ENCODE peak calls at places on chromosomes 13 and 19, in eight cellular contexts. Q is right lobe of liver, R is mammary epithelial cell, Y is body of pancreas, O is cardiac muscle cell, D is GM23338, F is A549, I is mucosa of descending colon. P is an unnamed sample.

GRCh38 chr19:45574526-45574925 is 10.1 kb downstream of the OPA3 start:
- DNase-seq in Q (no peak), R (no peak), Y (no peak), O (no peak), D (no peak), F (no peak), I (no peak), P (no peak)

GRCh38 chr19:55812449-55812848 is 19.4 kb downstream of the NLRP11 start:
- DNase-seq in Q (no peak), R (no peak), Y (no peak), O (no peak), D (no peak), F (no peak), I (no peak), P (no peak)

GRCh38 chr13:39020853-39021462 is 16.9 kb downstream of the PROSER1 start:
- DNase-seq in Q (no peak), R (no peak), Y (no peak), O (no peak), D (no peak), F (no peak), I (no peak), P (no peak)

GRCh38 chr19:342801-343421 is 1.7 kb downstream of the MIER2 start:
- DNase-seq in Q (no peak), R (peak; percentile 81), Y (peak; percentile 52), O (peak; percentile 91), D (no peak), F (no peak), I (no peak), P (no peak)

GRCh38 chr13:67148219-67148583 is 81.9 kb downstream of the PCDH9 start:
- DNase-seq in Q (no peak), R (peak; percentile 30), Y (no peak), O (peak; percentile 52), D (no peak), F (no peak), I (no peak), P (no peak)

GRCh38 chr13:101283782-101284181 is 132.5 kb downstream of the NALCN start:
- DNase-seq in Q (no peak), R (peak; percentile 53), Y (no peak), O (no peak), D (no peak), F (no peak), I (no peak), P (no peak)

GRCh38 chr13:83065136-83065535 is 817.1 kb downstream of the SLITRK1 start:
- DNase-seq in Q (no peak), R (peak; percentile 45), Y (peak; percentile 29), O (peak; percentile 97), D (no peak), F (no peak), I (no peak), P (no peak)

GRCh38 chr19:35379992-35380391 is 9.1 kb downstream of the GPR42 start:
- DNase-seq in Q (no peak), R (no peak), Y (no peak), O (no peak), D (no peak), F (no peak), I (no peak), P (no peak)

GRCh38 chr19:33604651-33605050 is 17.1 kb upstream of the CHST8 start:
- DNase-seq in Q (no peak), R (no peak), Y (no peak), O (no peak), D (no peak), F (no peak), I (no peak), P (no peak)

GRCh38 chr13:75931116-75931515 is 295.0 kb downstream of the LMO7 start:
- DNase-seq in Q (no peak), R (no peak), Y (no peak), O (no peak), D (no peak), F (no peak), I (no peak), P (no peak)

GRCh38 chr19:39430675-39431593 is 4.8 kb downstream of the RPS16 start:
- DNase-seq in Q (no peak), R (peak; percentile 39), Y (no peak), O (peak; percentile 98), D (peak; percentile 74), F (peak; percentile 99), I (no peak), P (peak; percentile 56)

GRCh38 chr19:49488046-49488862 is 846 bp downstream of the RPL13A start:
- DNase-seq in Q (no peak), R (no peak), Y (no peak), O (no peak), D (no peak), F (no peak), I (no peak), P (no peak)

GRCh38 chr13:37109080-37109678 is 3.7 kb upstream of the CSNK1A1L start:
- DNase-seq in Q (no peak), R (peak; percentile 19), Y (no peak), O (peak; percentile 74), D (peak; percentile 58), F (no peak), I (no peak), P (no peak)

GRCh38 chr13:45742985-45743384 is 40.9 kb downstream of the CBY2 start:
- DNase-seq in Q (no peak), R (no peak), Y (no peak), O (no peak), D (no peak), F (no peak), I (no peak), P (no peak)

GRCh38 chr13:20997301-20998061 is 63.9 kb downstream of the LATS2 start:
- DNase-seq in Q (no peak), R (peak; percentile 42), Y (no peak), O (peak; percentile 96), D (peak; percentile 75), F (no peak), I (no peak), P (no peak)

GRCh38 chr19:47272448-47273312 is 2.0 kb upstream of the INAFM1 start:
- DNase-seq in Q (no peak), R (no peak), Y (peak; percentile 45), O (no peak), D (peak; percentile 50), F (no peak), I (peak; percentile 76), P (peak; percentile 25)

GRCh38 chr19:6472713-6473112 is 8.6 kb downstream of the CRB3 start:
- DNase-seq in Q (no peak), R (no peak), Y (peak; percentile 66), O (no peak), D (no peak), F (no peak), I (no peak), P (peak; percentile 30)

GRCh38 chr13:39251340-39251739 is 213.1 kb downstream of the NHLRC3 start:
- DNase-seq in Q (no peak), R (no peak), Y (no peak), O (no peak), D (no peak), F (no peak), I (no peak), P (no peak)

GRCh38 chr13:42594577-42595571 is 20.9 kb downstream of the TNFSF11 start:
- DNase-seq in Q (peak; percentile 71), R (peak; percentile 48), Y (peak; percentile 57), O (peak; percentile 93), D (peak; percentile 89), F (peak; percentile 38), I (no peak), P (peak; percentile 53)

GRCh38 chr13:47252627-47253026 is 355.8 kb upstream of the HTR2A start:
- DNase-seq in Q (no peak), R (no peak), Y (no peak), O (no peak), D (no peak), F (no peak), I (no peak), P (no peak)

GRCh38 chr13:75787249-75787940 is 151.3 kb downstream of the LMO7 start:
- DNase-seq in Q (no peak), R (peak; percentile 50), Y (no peak), O (peak; percentile 50), D (no peak), F (no peak), I (no peak), P (no peak)

GRCh38 chr19:17340302-17340870 is 3.0 kb downstream of the GTPBP3 start:
- DNase-seq in Q (peak; percentile 94), R (no peak), Y (no peak), O (no peak), D (peak; percentile 93), F (no peak), I (peak; percentile 93), P (no peak)

GRCh38 chr19:38411041-38411712 is 8.3 kb downstream of the FAM98C start:
- DNase-seq in Q (no peak), R (no peak), Y (no peak), O (no peak), D (no peak), F (no peak), I (no peak), P (no peak)

GRCh38 chr19:13033819-13034611 is 38.7 kb downstream of the NFIX start:
- DNase-seq in Q (peak; percentile 88), R (peak; percentile 68), Y (peak; percentile 92), O (peak; percentile 84), D (peak; percentile 87), F (peak; percentile 68), I (peak; percentile 88), P (peak; percentile 71)

GRCh38 chr13:48504606-48505369 is 28.1 kb downstream of the RCBTB2 start:
- DNase-seq in Q (no peak), R (peak; percentile 42), Y (no peak), O (no peak), D (peak; percentile 59), F (no peak), I (no peak), P (no peak)
- H3K4me1 ChIP-seq in Q (no peaks in the 10 kb centered on the region), R (peaks cover 57% of the 10 kb centered on the region), Y (no peaks in the 10 kb centered on the region), O (no peaks in the 10 kb centered on the region), D (peaks cover 6% of the 10 kb centered on the region), F (peaks cover 7% of the 10 kb centered on the region), I (no peaks in the 10 kb centered on the region), P (no peaks in the 10 kb centered on the region)

DNA sequence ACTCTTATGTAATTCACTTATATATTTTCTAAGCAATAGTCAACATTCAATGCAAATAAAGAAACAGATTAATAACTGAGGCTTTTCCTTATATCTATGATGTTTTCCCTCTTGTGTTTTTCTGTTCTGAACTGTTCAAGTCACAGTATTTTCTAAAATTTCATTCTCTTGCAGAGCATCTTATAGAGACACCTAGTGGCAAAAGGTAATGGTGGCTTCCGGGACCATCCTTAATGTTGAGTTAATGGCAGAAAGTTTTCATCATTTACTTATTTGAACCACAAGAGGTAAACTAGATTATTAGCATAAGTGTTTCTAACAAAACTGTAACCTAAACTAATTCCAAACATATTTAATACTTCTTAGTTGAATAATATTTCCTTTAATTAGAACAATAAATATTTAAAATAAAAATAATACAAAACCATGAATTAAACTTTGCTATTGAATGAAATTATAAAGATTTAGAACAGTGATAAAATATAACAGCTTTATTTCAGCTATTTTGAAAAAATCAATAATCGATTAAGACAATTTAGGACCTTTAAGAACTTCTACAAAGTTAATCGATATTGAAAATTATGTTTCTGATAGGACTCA is 1.7 kb upstream of the SLITRK5 start:
- DNase-seq in Q (no peak), R (no peak), Y (no peak), O (peak; percentile 26), D (peak; percentile 76), F (no peak), I (no peak), P (peak; percentile 49)
- TF ChIP-seq CTCF in Q (peak; percentile 61), R (peak; percentile 77), Y (no peak), O (peak; percentile 53), D (peak; percentile 89), F (peak; percentile 68), I (no peak), P (peak; percentile 47)

GRCh38 chr19:10422846-10423245 is 2.5 kb downstream of the PDE4A start:
- DNase-seq in Q (no peak), R (no peak), Y (no peak), O (no peak), D (no peak), F (no peak), I (no peak), P (no peak)
- H3K4me1 ChIP-seq in Q (no peaks in the 10 kb centered on the region), R (peaks cover 22% of the 10 kb centered on the region), Y (peaks cover 37% of the 10 kb centered on the region), O (peaks cover 11% of the 10 kb centered on the region), D (peaks cover 22% of the 10 kb centered on the region), F (peaks cover 27% of the 10 kb centered on the region), I (peaks cover 33% of the 10 kb centered on the region), P (peaks cover 15% of the 10 kb centered on the region)

GRCh38 chr13:74040200-74040599 is 94.0 kb downstream of the KLF12 start:
- DNase-seq in Q (no peak), R (no peak), Y (peak; percentile 47), O (peak; percentile 44), D (peak; percentile 91), F (peak; percentile 32), I (peak; percentile 72), P (peak; percentile 79)
- TF ChIP-seq CTCF in Q (peak; percentile 48), R (peak; percentile 55), Y (no peak), O (peak; percentile 53), D (peak; percentile 84), F (no peak), I (peak; percentile 20), P (peak; percentile 87)

P was measured in Caco-2.